ENCODE peak calls at places on chromosomes 3 and 15, in six cellular contexts. U is H1, Z is mesendoderm, Y is neuronal stem cell, F is IMR-90, E is mesenchymal stem cell. R is an unnamed sample.

GRCh38 chr3:138256022-138256421 is 68.9 kb downstream of the ARMC8 start:
- DNase-seq in E (no peak), U (no peak), Z (no peak), F (no peak), Y (no peak), R (no peak)

GRCh38 chr3:153961498-153961897 is 159.7 kb upstream of the ARHGEF26 start:
- DNase-seq in E (no peak), Y (no peak), F (no peak), Z (peak), U (no peak), R (no peak)

GRCh38 chr3:192831111-192831644 is 86.5 kb downstream of the MB21D2 start:
- DNase-seq in F (peak), Y (no peak), U (no peak), Z (no peak), E (peak), R (no peak)

GRCh38 chr15:40069178-40070165 is 30.5 kb upstream of the SRP14 start:
- DNase-seq in Y (no peak), F (no peak), E (no peak), U (peak), Z (peak), R (peak)

GRCh38 chr3:86787091-86787490 is 203.9 kb downstream of the VGLL3 start:
- DNase-seq in Y (no peak), E (no peak), U (no peak), Z (peak), F (peak), R (no peak)

GRCh38 chr3:104717828-104718196 is 648.9 kb upstream of the ALCAM start:
- DNase-seq in E (peak), U (no peak), F (peak), Y (no peak), Z (no peak), R (no peak)

GRCh38 chr15:70382009-70382749 is 284.5 kb upstream of the TLE3 start:
- DNase-seq in U (no peak), Z (no peak), E (no peak), Y (no peak), F (no peak), R (no peak)

GRCh38 chr3:55406666-55407425 is 80.3 kb downstream of the WNT5A start:
- DNase-seq in E (no peak), U (no peak), F (peak), Z (no peak), Y (no peak), R (no peak)

GRCh38 chr15:68561901-68562300 is 16.9 kb upstream of the CORO2B start:
- DNase-seq in Y (no peak), F (no peak), Z (no peak), U (no peak), E (no peak), R (no peak)

GRCh38 chr15:60400957-60401356 is 3.2 kb upstream of the ANXA2 start:
- DNase-seq in Z (peak), U (no peak), Y (no peak), E (peak), F (no peak), R (peak)

GRCh38 chr15:65893060-65893459 is 23.8 kb downstream of the RAB11A start:
- DNase-seq in Y (no peak), Z (no peak), U (no peak), E (no peak), F (no peak), R (no peak)

GRCh38 chr15:48595988-48596387 is 49.5 kb downstream of the FBN1 start:
- DNase-seq in U (no peak), Y (no peak), E (no peak), F (no peak), Z (no peak), R (no peak)

GRCh38 chr15:29040367-29040745 is 154.6 kb downstream of the APBA2 start:
- DNase-seq in E (no peak), F (peak), U (no peak), Z (no peak), Y (peak), R (no peak)

GRCh38 chr3:169232863-169233262 is 430.6 kb downstream of the MECOM start:
- DNase-seq in Y (no peak), U (no peak), Z (peak), E (peak), F (peak), R (no peak)

GRCh38 chr3:72171461-72171860 is 386.5 kb upstream of the PROK2 start:
- DNase-seq in Z (peak), Y (no peak), E (no peak), F (no peak), U (no peak), R (no peak)

GRCh38 chr3:792651-793050 is 300.2 kb upstream of the CNTN6 start:
- DNase-seq in F (no peak), U (no peak), Y (no peak), E (no peak), Z (no peak), R (no peak)

GRCh38 chr3:74059301-74059700 is 434.6 kb upstream of the PDZRN3 start:
- DNase-seq in U (no peak), E (no peak), F (no peak), Z (peak), Y (no peak), R (no peak)

GRCh38 chr15:82539690-82540054 is 585 bp downstream of the RPS17 start:
- DNase-seq in E (no peak), Z (no peak), U (no peak), F (no peak), Y (no peak), R (no peak)
- H3K18ac ChIP-seq in E (peak), Z (peak), U (peak), F (peak), Y (peak), R (peak)

GRCh38 chr3:183178833-183179549 is 16.5 kb upstream of the LAMP3 start:
- DNase-seq in Y (peak), U (peak), F (no peak), Z (peak), E (peak), R (peak)

GRCh38 chr3:183180765-183181295 is 18.3 kb upstream of the LAMP3 start:
- DNase-seq in Y (no peak), U (peak), F (no peak), E (no peak), Z (no peak), R (no peak)

GRCh38 chr3:183181606-183182005 is 19.1 kb upstream of the LAMP3 start:
- DNase-seq in Y (no peak), F (no peak), E (no peak), U (peak), Z (no peak), R (no peak)

GRCh38 chr3:183180105-183180763 is 17.7 kb upstream of the LAMP3 start:
- DNase-seq in F (no peak), Y (peak), Z (peak), U (peak), E (no peak), R (no peak)

DNA sequence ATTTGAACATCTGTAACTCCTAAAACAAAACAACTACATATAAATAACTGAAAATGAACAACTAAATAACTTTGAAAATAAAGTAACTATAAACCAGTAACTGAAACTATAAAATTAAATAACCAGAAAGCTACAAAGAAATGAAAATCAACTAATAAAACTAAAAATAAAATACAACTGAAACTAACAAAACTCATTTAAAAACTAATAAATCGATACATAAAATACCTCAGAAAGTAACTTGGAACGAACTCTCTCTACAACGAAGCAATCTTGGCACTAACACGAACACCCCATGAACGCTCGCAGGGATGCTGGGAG is 15.9 kb upstream of the LAMP3 start:
- DNase-seq in F (no peak), U (no peak), E (no peak), Y (no peak), Z (no peak), R (no peak)
- H2BK15ac ChIP-seq in F (no peak), U (no peak), E (no peak), Y (no peak), Z (no peak), R (no peak)

DNA sequence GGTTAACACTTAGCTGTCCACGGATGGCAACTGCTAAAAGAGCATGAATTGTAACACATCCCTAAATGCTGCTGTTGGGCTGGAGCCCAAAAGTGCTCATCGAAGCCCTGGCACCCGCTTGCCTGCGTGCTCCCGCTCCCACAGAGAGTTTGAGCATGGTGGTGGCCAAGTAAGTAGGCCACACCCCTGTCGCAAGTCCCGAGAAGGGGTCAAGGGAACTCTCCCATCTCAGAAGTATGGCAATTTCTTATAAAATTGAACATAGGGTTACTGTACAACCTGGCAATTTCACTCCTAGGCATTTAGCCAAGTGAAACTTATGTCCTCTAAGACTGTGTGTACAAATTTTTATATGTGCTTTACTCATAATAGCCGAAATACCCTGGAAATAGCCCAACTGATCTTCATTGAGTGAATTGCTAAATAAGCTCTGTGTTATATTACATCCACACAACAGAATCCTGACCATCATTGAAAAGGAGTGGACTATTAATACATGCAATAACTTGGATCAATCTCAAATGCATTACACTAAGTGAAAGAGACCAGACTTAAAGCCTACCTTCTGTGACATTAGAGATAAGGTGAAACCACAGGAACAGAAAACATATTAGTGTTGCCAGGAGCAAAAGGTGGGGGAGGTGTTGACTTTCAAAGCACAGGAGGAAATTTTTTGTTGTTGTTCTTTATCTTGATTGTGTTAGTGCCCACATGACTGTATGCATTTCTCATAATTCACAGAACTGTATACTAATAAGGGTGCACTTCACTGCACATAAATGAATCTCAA is 1.5 kb upstream of the GCSAM start:
- DNase-seq in Y (no peak), U (no peak), E (no peak), Z (peak), F (no peak), R (no peak)
- H3K4me2 ChIP-seq in Y (no peak), U (no peak), E (no peak), Z (no peak), F (no peak), R (no peak)

GRCh38 chr3:15280853-15281532 is 51.4 kb downstream of the SH3BP5 start:
- DNase-seq in F (no peak), Y (no peak), Z (no peak), U (no peak), E (no peak), R (no peak)
- H3K18ac ChIP-seq in F (no peak), Y (no peak), Z (no peak), U (no peak), E (no peak), R (no peak)

GRCh38 chr3:41490360-41490759 is 291.1 kb downstream of the CTNNB1 start:
- DNase-seq in Z (no peak), Y (no peak), F (no peak), U (no peak), E (no peak), R (no peak)

GRCh38 chr3:41489205-41489604 is 289.9 kb downstream of the CTNNB1 start:
- DNase-seq in E (no peak), Y (no peak), Z (no peak), F (no peak), U (no peak), R (no peak)

GRCh38 chr3:41485484-41485883 is 286.2 kb downstream of the CTNNB1 start:
- DNase-seq in Z (no peak), E (no peak), F (no peak), Y (no peak), U (no peak), R (no peak)

GRCh38 chr3:41488501-41488900 is 289.2 kb downstream of the CTNNB1 start:
- DNase-seq in U (no peak), E (no peak), Y (no peak), F (no peak), Z (no peak), R (no peak)
- H2BK15ac ChIP-seq in U (no peak), E (no peak), Y (no peak), F (no peak), Z (no peak), R (no peak)

GRCh38 chr3:89506462-89507143 is 399.2 kb downstream of the EPHA3 start:
- DNase-seq in E (no peak), U (no peak), Z (no peak), F (no peak), Y (no peak), R (no peak)

GRCh38 chr3:89503891-89504391 is 396.5 kb downstream of the EPHA3 start:
- DNase-seq in F (no peak), E (no peak), Z (no peak), U (no peak), Y (no peak), R (no peak)

GRCh38 chr3:89504432-89504831 is 397.0 kb downstream of the EPHA3 start:
- DNase-seq in F (no peak), Y (no peak), Z (no peak), U (no peak), E (no peak), R (no peak)
- H3K4me2 ChIP-seq in F (no peak), Y (no peak), Z (no peak), U (no peak), E (no peak), R (no peak)

DNA sequence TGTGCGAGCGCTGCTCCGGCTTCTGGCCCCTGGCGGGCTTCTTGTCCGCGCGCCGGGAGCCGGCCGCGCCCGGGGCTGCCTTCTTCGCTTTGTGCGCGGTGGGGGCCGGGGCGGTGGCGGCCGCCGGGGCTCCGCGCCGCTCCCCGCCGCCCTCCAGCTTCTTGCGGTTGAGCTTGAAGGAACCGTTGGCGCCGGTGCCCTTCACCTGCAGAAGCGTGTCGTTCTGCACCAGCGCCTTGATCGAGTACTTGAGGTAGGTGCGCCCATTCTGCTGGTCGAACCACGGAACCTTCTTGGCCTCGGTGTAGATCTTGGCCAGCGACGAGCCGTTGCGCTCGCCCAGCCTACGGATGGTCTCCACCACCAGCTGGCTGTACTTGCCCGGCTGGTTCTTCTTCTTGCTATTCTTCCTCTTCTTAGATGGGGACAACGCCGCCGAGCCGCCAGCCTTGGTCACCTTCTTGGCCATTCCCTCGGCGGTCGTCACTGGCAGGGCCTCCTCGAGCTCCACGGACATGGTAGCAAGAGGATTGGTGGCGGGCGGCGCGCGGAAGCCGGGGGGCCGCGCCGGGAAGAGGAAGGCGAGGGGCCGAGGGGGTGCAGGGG is 36.8 kb downstream of the HMCES start:
- DNase-seq in U (no peak), Z (peak), F (peak), Y (no peak), E (peak), R (no peak)
- H3K18ac ChIP-seq in U (peak), Z (peak), F (no peak), Y (peak), E (peak), R (peak)

DNA sequence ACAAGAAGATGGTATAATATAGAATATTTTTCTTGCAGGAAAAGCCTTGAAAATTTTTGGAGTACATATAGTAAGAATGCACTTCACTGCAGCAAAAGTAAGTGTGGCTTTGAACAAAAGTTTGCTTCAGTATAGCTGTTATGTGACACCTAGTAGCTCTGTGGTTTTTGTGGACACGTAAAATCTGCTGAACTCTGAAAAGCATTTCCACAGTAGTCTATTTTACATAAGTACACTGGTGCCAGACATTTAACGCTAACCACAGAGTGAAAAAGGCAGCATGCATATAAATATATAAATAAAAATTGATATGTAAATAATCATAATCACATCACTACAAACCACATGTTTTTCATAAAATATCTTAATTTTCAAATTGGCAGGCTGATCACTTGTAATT is 39.8 kb downstream of the CGGBP1 start:
- DNase-seq in E (no peak), Y (no peak), U (no peak), Z (no peak), F (no peak), R (no peak)
- H2BK15ac ChIP-seq in E (no peak), Y (no peak), U (no peak), Z (no peak), F (no peak), R (no peak)

GRCh38 chr3:152471814-152472605 is 203.3 kb downstream of the MBNL1 start:
- DNase-seq in E (peak), Z (peak), U (peak), Y (peak), F (peak), R (peak)
- H3K4me2 ChIP-seq in E (no peak), Z (no peak), U (no peak), Y (no peak), F (no peak), R (no peak)

GRCh38 chr15:98838387-98839259 is 169.0 kb downstream of the PGPEP1L start:
- DNase-seq in U (no peak), Y (no peak), Z (no peak), E (no peak), F (no peak), R (no peak)
- H3K18ac ChIP-seq in U (no peak), Y (no peak), Z (no peak), E (no peak), F (no peak), R (no peak)

R was measured in H9.